ENCODE peak calls at places on chromosomes 7 and 10, in eight cellular contexts. One of them, this sample, is unnamed.

GRCh38 chr7:52586704-52587103 is 448.7 kb upstream of the POM121L12 start:
- DNase-seq in tibial nerve: no peak
- DNase-seq in fibroblast of the aortic adventitia: no peak
- DNase-seq in activated CD4-positive, CD25-positive, alpha-beta regulatory T cell: no peak
- DNase-seq in AG09309: no peak
- DNase-seq in left lobe of liver: no peak
- DNase-seq in OCI-LY7: no peak
- DNase-seq in NCI-H1105: no peak
- DNase-seq in this sample: no peak

GRCh38 chr7:7331523-7331922 is 149.2 kb downstream of the C1GALT1 start:
- DNase-seq in tibial nerve: no peak
- DNase-seq in fibroblast of the aortic adventitia: no peak
- DNase-seq in activated CD4-positive, CD25-positive, alpha-beta regulatory T cell: no peak
- DNase-seq in AG09309: no peak
- DNase-seq in left lobe of liver: no peak
- DNase-seq in OCI-LY7: no peak
- DNase-seq in NCI-H1105: no peak
- DNase-seq in this sample: no peak

GRCh38 chr10:69861251-69862240 is 59.8 kb downstream of the COL13A1 start:
- DNase-seq in tibial nerve: no peak
- DNase-seq in fibroblast of the aortic adventitia: peak
- DNase-seq in activated CD4-positive, CD25-positive, alpha-beta regulatory T cell: no peak
- DNase-seq in AG09309: peak
- DNase-seq in left lobe of liver: no peak
- DNase-seq in OCI-LY7: peak
- DNase-seq in NCI-H1105: no peak
- DNase-seq in this sample: peak

GRCh38 chr10:88062385-88062784 is 199.0 kb downstream of the PTEN start:
- DNase-seq in tibial nerve: no peak
- DNase-seq in fibroblast of the aortic adventitia: no peak
- DNase-seq in activated CD4-positive, CD25-positive, alpha-beta regulatory T cell: no peak
- DNase-seq in AG09309: no peak
- DNase-seq in left lobe of liver: no peak
- DNase-seq in OCI-LY7: no peak
- DNase-seq in NCI-H1105: no peak
- DNase-seq in this sample: peak

GRCh38 chr10:69473304-69473985 is 22.2 kb downstream of the TSPAN15 start:
- DNase-seq in tibial nerve: no peak
- DNase-seq in fibroblast of the aortic adventitia: no peak
- DNase-seq in activated CD4-positive, CD25-positive, alpha-beta regulatory T cell: no peak
- DNase-seq in AG09309: no peak
- DNase-seq in left lobe of liver: no peak
- DNase-seq in OCI-LY7: no peak
- DNase-seq in NCI-H1105: no peak
- DNase-seq in this sample: no peak

GRCh38 chr7:3955751-3956696 is 655.0 kb downstream of the SDK1 start:
- DNase-seq in tibial nerve: no peak
- DNase-seq in fibroblast of the aortic adventitia: no peak
- DNase-seq in activated CD4-positive, CD25-positive, alpha-beta regulatory T cell: no peak
- DNase-seq in AG09309: no peak
- DNase-seq in left lobe of liver: no peak
- DNase-seq in OCI-LY7: no peak
- DNase-seq in NCI-H1105: peak
- DNase-seq in this sample: no peak

GRCh38 chr7:48634116-48634632 is 290.2 kb upstream of the CDC14C start:
- DNase-seq in tibial nerve: no peak
- DNase-seq in fibroblast of the aortic adventitia: no peak
- DNase-seq in activated CD4-positive, CD25-positive, alpha-beta regulatory T cell: no peak
- DNase-seq in AG09309: no peak
- DNase-seq in left lobe of liver: no peak
- DNase-seq in OCI-LY7: no peak
- DNase-seq in NCI-H1105: no peak
- DNase-seq in this sample: peak

GRCh38 chr10:12699258-12699700 is 302.2 kb downstream of the CCDC3 start:
- DNase-seq in tibial nerve: no peak
- DNase-seq in fibroblast of the aortic adventitia: peak
- DNase-seq in activated CD4-positive, CD25-positive, alpha-beta regulatory T cell: no peak
- DNase-seq in AG09309: no peak
- DNase-seq in left lobe of liver: peak
- DNase-seq in OCI-LY7: no peak
- DNase-seq in NCI-H1105: no peak
- DNase-seq in this sample: peak

GRCh38 chr7:750111-750905 is 23.2 kb upstream of the PRKAR1B start:
- DNase-seq in tibial nerve: no peak
- DNase-seq in fibroblast of the aortic adventitia: no peak
- DNase-seq in activated CD4-positive, CD25-positive, alpha-beta regulatory T cell: no peak
- DNase-seq in AG09309: no peak
- DNase-seq in left lobe of liver: no peak
- DNase-seq in OCI-LY7: no peak
- DNase-seq in NCI-H1105: no peak
- DNase-seq in this sample: no peak

GRCh38 chr10:30862486-30862885 is 169.2 kb downstream of the ZNF438 start:
- DNase-seq in tibial nerve: no peak
- DNase-seq in fibroblast of the aortic adventitia: peak
- DNase-seq in activated CD4-positive, CD25-positive, alpha-beta regulatory T cell: no peak
- DNase-seq in AG09309: peak
- DNase-seq in left lobe of liver: no peak
- DNase-seq in OCI-LY7: no peak
- DNase-seq in NCI-H1105: no peak
- DNase-seq in this sample: peak

GRCh38 chr7:123681561-123681960 is 25.9 kb downstream of the LMOD2 start:
- DNase-seq in tibial nerve: no peak
- DNase-seq in fibroblast of the aortic adventitia: no peak
- DNase-seq in activated CD4-positive, CD25-positive, alpha-beta regulatory T cell: no peak
- DNase-seq in AG09309: no peak
- DNase-seq in left lobe of liver: peak
- DNase-seq in OCI-LY7: no peak
- DNase-seq in NCI-H1105: no peak
- DNase-seq in this sample: no peak

GRCh38 chr10:35822316-35822715 is 180.2 kb upstream of the FZD8 start:
- DNase-seq in tibial nerve: peak
- DNase-seq in fibroblast of the aortic adventitia: peak
- DNase-seq in activated CD4-positive, CD25-positive, alpha-beta regulatory T cell: no peak
- DNase-seq in AG09309: peak
- DNase-seq in left lobe of liver: no peak
- DNase-seq in OCI-LY7: no peak
- DNase-seq in NCI-H1105: no peak
- DNase-seq in this sample: no peak

GRCh38 chr7:727104-727805 is at the start of gene PRKAR1B:
- DNase-seq in tibial nerve: no peak
- DNase-seq in fibroblast of the aortic adventitia: no peak
- DNase-seq in activated CD4-positive, CD25-positive, alpha-beta regulatory T cell: no peak
- DNase-seq in AG09309: no peak
- DNase-seq in left lobe of liver: peak
- DNase-seq in OCI-LY7: peak
- DNase-seq in NCI-H1105: peak
- DNase-seq in this sample: no peak

GRCh38 chr10:123522702-123523312 is 143.3 kb upstream of the GPR26 start:
- DNase-seq in tibial nerve: no peak
- DNase-seq in fibroblast of the aortic adventitia: no peak
- DNase-seq in activated CD4-positive, CD25-positive, alpha-beta regulatory T cell: no peak
- DNase-seq in AG09309: no peak
- DNase-seq in left lobe of liver: no peak
- DNase-seq in OCI-LY7: peak
- DNase-seq in NCI-H1105: no peak
- DNase-seq in this sample: no peak

GRCh38 chr10:118543714-118544400 is 51.6 kb downstream of the PRLHR start:
- DNase-seq in tibial nerve: no peak
- DNase-seq in fibroblast of the aortic adventitia: peak
- DNase-seq in activated CD4-positive, CD25-positive, alpha-beta regulatory T cell: peak
- DNase-seq in AG09309: no peak
- DNase-seq in left lobe of liver: peak
- DNase-seq in OCI-LY7: peak
- DNase-seq in NCI-H1105: peak
- DNase-seq in this sample: peak

GRCh38 chr10:70901276-70901878 is 13.0 kb upstream of the PCBD1 start:
- DNase-seq in tibial nerve: no peak
- DNase-seq in fibroblast of the aortic adventitia: no peak
- DNase-seq in activated CD4-positive, CD25-positive, alpha-beta regulatory T cell: no peak
- DNase-seq in AG09309: no peak
- DNase-seq in left lobe of liver: no peak
- DNase-seq in OCI-LY7: no peak
- DNase-seq in NCI-H1105: no peak
- DNase-seq in this sample: no peak

GRCh38 chr10:29496341-29497162 is 138.2 kb downstream of the SVIL start:
- DNase-seq in tibial nerve: peak
- DNase-seq in fibroblast of the aortic adventitia: peak
- DNase-seq in activated CD4-positive, CD25-positive, alpha-beta regulatory T cell: peak
- DNase-seq in AG09309: no peak
- DNase-seq in left lobe of liver: peak
- DNase-seq in OCI-LY7: peak
- DNase-seq in NCI-H1105: peak
- DNase-seq in this sample: peak

GRCh38 chr7:121582258-121582657 is 186.2 kb upstream of the FAM3C start:
- DNase-seq in tibial nerve: no peak
- DNase-seq in fibroblast of the aortic adventitia: no peak
- DNase-seq in activated CD4-positive, CD25-positive, alpha-beta regulatory T cell: no peak
- DNase-seq in AG09309: no peak
- DNase-seq in left lobe of liver: no peak
- DNase-seq in OCI-LY7: no peak
- DNase-seq in NCI-H1105: no peak
- DNase-seq in this sample: no peak

GRCh38 chr7:18541189-18541870 is 45.8 kb downstream of the HDAC9 start:
- DNase-seq in tibial nerve: no peak
- DNase-seq in fibroblast of the aortic adventitia: peak
- DNase-seq in activated CD4-positive, CD25-positive, alpha-beta regulatory T cell: no peak
- DNase-seq in AG09309: peak
- DNase-seq in left lobe of liver: no peak
- DNase-seq in OCI-LY7: no peak
- DNase-seq in NCI-H1105: no peak
- DNase-seq in this sample: no peak

GRCh38 chr10:88091490-88092061 is 228.2 kb downstream of the PTEN start:
- DNase-seq in tibial nerve: no peak
- DNase-seq in fibroblast of the aortic adventitia: no peak
- DNase-seq in activated CD4-positive, CD25-positive, alpha-beta regulatory T cell: peak
- DNase-seq in AG09309: no peak
- DNase-seq in left lobe of liver: no peak
- DNase-seq in OCI-LY7: peak
- DNase-seq in NCI-H1105: no peak
- DNase-seq in this sample: peak

GRCh38 chr7:12968836-12969422 is 281.5 kb downstream of the ARL4A start:
- DNase-seq in tibial nerve: no peak
- DNase-seq in fibroblast of the aortic adventitia: no peak
- DNase-seq in activated CD4-positive, CD25-positive, alpha-beta regulatory T cell: no peak
- DNase-seq in AG09309: no peak
- DNase-seq in left lobe of liver: no peak
- DNase-seq in OCI-LY7: no peak
- DNase-seq in NCI-H1105: no peak
- DNase-seq in this sample: no peak

GRCh38 chr10:113384181-113384580 is 168.7 kb upstream of the HABP2 start:
- DNase-seq in tibial nerve: no peak
- DNase-seq in fibroblast of the aortic adventitia: peak
- DNase-seq in activated CD4-positive, CD25-positive, alpha-beta regulatory T cell: no peak
- DNase-seq in AG09309: no peak
- DNase-seq in left lobe of liver: no peak
- DNase-seq in OCI-LY7: no peak
- DNase-seq in NCI-H1105: no peak
- DNase-seq in this sample: no peak

GRCh38 chr7:100584677-100585510 is 1.0 kb downstream of the LRCH4 start:
- DNase-seq in tibial nerve: no peak
- DNase-seq in fibroblast of the aortic adventitia: peak
- DNase-seq in activated CD4-positive, CD25-positive, alpha-beta regulatory T cell: no peak
- DNase-seq in AG09309: peak
- DNase-seq in left lobe of liver: peak
- DNase-seq in OCI-LY7: peak
- DNase-seq in NCI-H1105: no peak
- DNase-seq in this sample: no peak